ENCODE peak calls at places on chromosomes 6 and 20, in seven cellular contexts. Z, C, V, X, I, Y and N are unnamed samples.

GRCh38 chr6:21033575-21034026 is 499.3 kb downstream of the CDKAL1 start:
- DNase-seq in Y (peak; percentile 68), V (peak; percentile 58), I (no peak), X (no peak), C (peak; percentile 44), Z (no peak), N (no peak)

GRCh38 chr20:23205656-23206055 is 119.5 kb upstream of the CD93 start:
- DNase-seq in C (peak; percentile 32), V (peak; percentile 24), I (no peak), Y (no peak), Z (peak; percentile 42), X (no peak), N (no peak)

GRCh38 chr20:5041433-5041832 is 40.1 kb upstream of the SLC23A2 start:
- DNase-seq in Z (no peak), V (no peak), C (no peak), Y (no peak), X (no peak), I (no peak), N (no peak)

GRCh38 chr6:15329154-15329781 is 83.4 kb downstream of the JARID2 start:
- DNase-seq in I (no peak), C (no peak), X (no peak), Z (no peak), V (no peak), Y (no peak), N (no peak)

GRCh38 chr6:113936093-113936934 is 34.6 kb downstream of the HDAC2 start:
- DNase-seq in C (peak; percentile 28), Y (no peak), I (peak; percentile 24), X (peak; percentile 54), Z (no peak), V (no peak), N (no peak)

GRCh38 chr6:112274774-112275173 is 20.4 kb upstream of the LAMA4 start:
- DNase-seq in Y (no peak), C (no peak), X (no peak), I (no peak), V (no peak), Z (no peak), N (no peak)

GRCh38 chr6:166308769-166309589 is 787 bp upstream of the PRR18 start:
- DNase-seq in Z (no peak), X (no peak), V (no peak), C (no peak), Y (no peak), I (no peak), N (no peak)

GRCh38 chr20:51427625-51428291 is 114.8 kb downstream of the NFATC2 start:
- DNase-seq in Z (no peak), I (no peak), V (no peak), C (no peak), Y (no peak), X (no peak), N (no peak)

GRCh38 chr6:5084787-5085637 is at the start of gene PPP1R3G:
- DNase-seq in V (no peak), C (peak; percentile 21), Z (no peak), X (peak; percentile 79), Y (no peak), I (no peak), N (no peak)

GRCh38 chr20:19098092-19098491 is 114.3 kb upstream of the SLC24A3 start:
- DNase-seq in X (no peak), I (no peak), Y (no peak), Z (no peak), V (no peak), C (no peak), N (no peak)

DNA sequence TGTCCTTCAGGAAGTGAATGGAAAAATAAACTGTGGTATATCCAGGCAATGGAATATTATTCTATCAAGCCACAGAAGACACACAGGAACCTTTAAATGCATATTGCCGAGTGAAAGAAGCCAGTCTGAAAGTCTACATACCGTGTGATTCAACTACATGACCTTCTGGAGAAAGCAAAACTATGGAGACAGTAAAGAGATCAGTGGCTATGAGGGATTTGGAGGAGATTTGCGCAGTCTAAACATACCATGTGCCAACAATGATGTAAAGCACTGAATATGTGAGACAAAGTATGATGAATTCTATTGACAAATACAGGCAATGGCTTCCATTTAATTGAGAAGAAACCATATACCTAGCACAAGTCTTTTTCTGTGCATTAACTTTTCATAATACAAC is 518.3 kb upstream of the ZNF337 start:
- DNase-seq in C (no peak), Z (no peak), I (no peak), Y (no peak), X (no peak), V (no peak), N (no peak)
- H3K27me3 ChIP-seq in C (no peaks in the 10 kb centered on the region), Z (no peaks in the 10 kb centered on the region), I (no peaks in the 10 kb centered on the region), Y (peaks cover 49% of the 10 kb centered on the region), X (no peaks in the 10 kb centered on the region), V (no peaks in the 10 kb centered on the region), N (no peaks in the 10 kb centered on the region)

DNA sequence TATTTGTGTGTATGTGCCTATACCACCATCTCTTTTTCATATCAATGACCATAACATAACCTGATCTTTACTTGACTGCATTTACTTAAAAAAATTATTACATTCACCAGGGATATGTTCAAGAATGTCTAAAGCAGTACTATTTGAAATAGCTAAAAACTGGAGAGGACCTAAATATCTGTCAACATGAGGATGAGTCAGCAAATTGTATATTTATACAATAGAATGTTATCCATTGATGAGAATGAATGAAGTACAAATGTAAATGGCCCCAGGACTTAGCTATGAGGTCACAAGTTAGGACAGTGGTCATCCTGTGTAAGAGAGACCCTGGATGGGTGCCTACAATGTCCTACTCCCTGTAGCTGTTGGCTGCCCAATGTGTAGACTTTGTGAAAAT is 202.2 kb downstream of the CDH26 start:
- DNase-seq in Y (no peak), Z (no peak), V (no peak), X (no peak), I (no peak), C (no peak), N (no peak)
- H3K27ac ChIP-seq in Y (no peak overlapping the region), Z (no peak overlapping the region), V (no peak overlapping the region), X (no peak overlapping the region), I (no peak overlapping the region), C (no peak overlapping the region), N (no peak overlapping the region)

GRCh38 chr6:39189131-39189530 is 40.1 kb downstream of the KCNK5 start:
- DNase-seq in Z (no peak), C (no peak), X (no peak), Y (no peak), I (no peak), V (no peak), N (no peak)
- H3K4me1 ChIP-seq in Z (peaks cover 12% of the 10 kb centered on the region), C (no peaks in the 10 kb centered on the region), X (no peaks in the 10 kb centered on the region), Y (peaks cover 21% of the 10 kb centered on the region), I (no peaks in the 10 kb centered on the region), V (no peaks in the 10 kb centered on the region), N (no peaks in the 10 kb centered on the region)

GRCh38 chr6:1605822-1606532 is 3.7 kb upstream of the FOXC1 start:
- DNase-seq in I (no peak), X (no peak), Y (no peak), Z (no peak), C (no peak), V (no peak), N (no peak)

GRCh38 chr6:1607557-1608221 is 2.0 kb upstream of the FOXC1 start:
- DNase-seq in V (peak; percentile 19), Y (no peak), C (no peak), X (no peak), I (no peak), Z (no peak), N (no peak)

GRCh38 chr6:1606533-1607235 is 3.0 kb upstream of the FOXC1 start:
- DNase-seq in V (no peak), Y (no peak), C (no peak), Z (no peak), X (peak; percentile 68), I (no peak), N (no peak)

GRCh38 chr6:1608222-1608975 is 1.3 kb upstream of the FOXC1 start:
- DNase-seq in X (no peak), I (no peak), C (no peak), Z (no peak), Y (no peak), V (no peak), N (no peak)

DNA sequence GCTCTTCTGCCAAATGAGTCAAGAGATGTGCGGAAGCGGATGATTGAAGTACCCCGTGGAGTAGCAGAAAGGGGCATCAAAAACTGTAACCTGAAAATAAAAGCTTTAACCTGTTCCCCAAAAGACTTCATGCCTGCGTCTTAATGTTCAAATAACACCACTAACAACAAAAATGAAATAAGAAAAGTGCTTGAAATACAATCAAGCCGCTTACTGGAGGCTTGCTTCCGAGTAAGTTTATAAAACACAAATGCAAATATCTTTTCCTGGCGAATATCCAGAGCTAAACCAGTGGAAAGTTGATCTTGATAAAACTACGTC is 2.5 kb upstream of the FOXC1 start:
- DNase-seq in C (no peak), V (no peak), I (no peak), Z (no peak), Y (no peak), X (no peak), N (no peak)
- H3K27me3 ChIP-seq in C (no peaks in the 10 kb centered on the region), V (peaks cover 35% of the 10 kb centered on the region), I (peaks cover 49% of the 10 kb centered on the region), Z (peaks cover 5% of the 10 kb centered on the region), Y (no peaks in the 10 kb centered on the region), X (peaks cover 97% of the 10 kb centered on the region), N (peaks cover 64% of the 10 kb centered on the region)

GRCh38 chr6:12288844-12289654 is 1.1 kb upstream of the EDN1 start:
- DNase-seq in Z (no peak), C (peak; percentile 79), X (no peak), I (peak; percentile 62), V (peak; percentile 48), Y (no peak), N (no peak)

GRCh38 chr6:12289655-12290489 is at the start of gene EDN1:
- DNase-seq in C (peak; percentile 60), X (peak; percentile 92), Y (peak; percentile 85), I (peak; percentile 51), Z (peak; percentile 76), V (peak; percentile 80), N (peak; percentile 4)

GRCh38 chr6:12283904-12284303 is 6.3 kb upstream of the EDN1 start:
- DNase-seq in I (no peak), C (no peak), Y (no peak), Z (no peak), X (no peak), V (no peak), N (no peak)

GRCh38 chr6:12288211-12288618 is 1.9 kb upstream of the EDN1 start:
- DNase-seq in V (peak; percentile 66), Y (no peak), X (peak; percentile 71), I (no peak), C (no peak), Z (peak; percentile 54), N (no peak)

GRCh38 chr6:12286381-12287132 is 3.6 kb upstream of the EDN1 start:
- DNase-seq in Y (no peak), Z (no peak), X (no peak), I (no peak), V (no peak), C (no peak), N (no peak)
- H3K27ac ChIP-seq in Y (peak overlapping the region; percentile 90), Z (no peak overlapping the region), X (no peak overlapping the region), I (no peak overlapping the region), V (no peak overlapping the region), C (no peak overlapping the region), N (no peak overlapping the region)

GRCh38 chr6:39835856-39836442 is 43.8 kb downstream of the DAAM2 start:
- DNase-seq in Z (no peak), X (no peak), Y (no peak), V (no peak), C (no peak), I (no peak), N (no peak)
- H3K4me1 ChIP-seq in Z (no peaks in the 10 kb centered on the region), X (peaks cover 83% of the 10 kb centered on the region), Y (no peaks in the 10 kb centered on the region), V (no peaks in the 10 kb centered on the region), C (no peaks in the 10 kb centered on the region), I (no peaks in the 10 kb centered on the region), N (no peaks in the 10 kb centered on the region)

DNA sequence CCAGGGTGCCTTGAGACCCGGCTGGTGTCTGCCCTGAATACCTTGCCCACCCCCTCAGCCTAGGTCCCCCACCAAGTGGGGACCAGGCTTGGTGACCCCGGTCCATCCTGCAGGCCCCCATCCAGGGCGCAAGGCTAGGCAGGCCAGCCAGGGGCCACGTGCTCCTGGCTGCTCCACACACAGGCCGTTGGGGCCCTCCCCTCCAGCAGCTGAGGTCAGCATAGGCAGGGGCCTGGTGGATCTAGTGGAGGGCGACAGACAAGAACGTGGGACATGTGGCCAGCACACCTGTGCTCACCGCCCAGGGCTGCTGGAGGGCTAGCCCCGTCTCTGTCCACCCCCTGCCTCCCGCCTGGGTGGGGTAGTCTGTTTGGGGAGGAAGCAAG is 7.5 kb upstream of the HRH3 start:
- DNase-seq in Z (peak; percentile 56), I (no peak), V (no peak), X (no peak), Y (no peak), C (no peak), N (no peak)
- H3K27me3 ChIP-seq in Z (no peaks in the 10 kb centered on the region), I (no peaks in the 10 kb centered on the region), V (peaks cover 45% of the 10 kb centered on the region), X (peaks cover 55% of the 10 kb centered on the region), Y (peaks cover 45% of the 10 kb centered on the region), C (no peaks in the 10 kb centered on the region), N (peaks cover 4% of the 10 kb centered on the region)